ENCODE peak calls at places on chromosomes 6 and 20, in nine cellular contexts. O is fibroblast of the aortic adventitia, W is fibroblast of lung, K is heart left ventricle, U is mucosa of descending colon, T is endothelial cell of umbilical vein, B is dorsolateral prefrontal cortex, E is ascending aorta, G is GM12865. J is an unnamed sample.

GRCh38 chr6:150463852-150464251 is 95.0 kb downstream of the IYD start:
- DNase-seq in U (no peak), E (no peak), G (no peak), W (no peak), K (no peak), B (no peak), T (no peak), O (no peak), J (no peak)

GRCh38 chr6:43940393-43941087 is 170.5 kb downstream of the VEGFA start:
- DNase-seq in O (no peak), U (no peak), E (no peak), T (no peak), G (no peak), B (no peak), W (no peak), K (no peak), J (no peak)

GRCh38 chr6:4774715-4775590 is 1.3 kb upstream of the CDYL start:
- DNase-seq in B (no peak), W (no peak), T (peak), K (peak), G (no peak), U (no peak), E (no peak), O (no peak), J (no peak)

GRCh38 chr6:34391023-34391485 is 1.4 kb downstream of the NUDT3 start:
- DNase-seq in W (peak), O (peak), U (peak), E (no peak), B (no peak), T (peak), G (peak), K (no peak), J (peak)

GRCh38 chr6:101806241-101806640 is 412.7 kb downstream of the GRIK2 start:
- DNase-seq in B (no peak), K (no peak), T (peak), W (no peak), G (no peak), O (peak), E (no peak), U (no peak), J (no peak)

GRCh38 chr6:109406196-109406595 is 23.9 kb upstream of the CD164 start:
- DNase-seq in G (no peak), K (no peak), T (no peak), E (no peak), U (no peak), W (peak), B (no peak), O (peak), J (no peak)

GRCh38 chr6:36195471-36196048 is 984 bp upstream of the BRPF3 start:
- DNase-seq in U (no peak), O (no peak), E (no peak), T (peak), B (no peak), G (no peak), W (peak), K (no peak), J (no peak)

GRCh38 chr6:167788531-167788903 is 38.2 kb upstream of the AFDN start:
- DNase-seq in K (no peak), E (no peak), O (no peak), U (no peak), W (no peak), B (no peak), G (no peak), T (no peak), J (no peak)

GRCh38 chr20:46939031-46939430 is 44.4 kb downstream of the EYA2 start:
- DNase-seq in W (no peak), O (no peak), U (no peak), G (peak), K (no peak), E (no peak), T (peak), B (no peak), J (no peak)

GRCh38 chr20:2756056-2756611 is 44.3 kb downstream of the CPXM1 start:
- DNase-seq in U (peak), E (no peak), B (no peak), O (peak), T (peak), W (peak), K (no peak), G (peak), J (peak)

GRCh38 chr6:118912646-118913045 is 18.7 kb downstream of the ASF1A start:
- DNase-seq in T (no peak), O (no peak), B (no peak), U (no peak), G (no peak), K (no peak), E (no peak), W (no peak), J (no peak)

GRCh38 chr6:151716446-151717047 is 90.9 kb upstream of the ESR1 start:
- DNase-seq in U (peak), T (no peak), K (no peak), B (no peak), W (no peak), E (no peak), O (no peak), G (no peak), J (no peak)

GRCh38 chr6:107698146-107698545 is 126.0 kb downstream of the SCML4 start:
- DNase-seq in B (no peak), K (no peak), W (peak), E (no peak), T (no peak), U (no peak), G (no peak), O (peak), J (no peak)

GRCh38 chr6:1424306-1424927 is 35.0 kb downstream of the FOXF2 start:
- DNase-seq in T (peak), W (peak), E (no peak), O (peak), U (peak), G (peak), K (no peak), B (no peak), J (peak)

GRCh38 chr6:121335111-121336008 is 1.1 kb upstream of the TBC1D32 start:
- DNase-seq in O (peak), U (no peak), W (no peak), G (no peak), T (no peak), E (no peak), B (no peak), K (no peak), J (no peak)

GRCh38 chr6:153001767-153002612 is 519 bp downstream of the MTRF1L start:
- DNase-seq in U (peak), G (peak), K (no peak), O (no peak), W (no peak), B (no peak), E (no peak), T (peak), J (no peak)

GRCh38 chr20:23049933-23050838 is 714 bp upstream of the THBD start:
- DNase-seq in O (no peak), U (peak), B (no peak), E (no peak), G (no peak), K (peak), T (no peak), W (peak), J (no peak)

GRCh38 chr6:113209315-113209714 is 647.8 kb upstream of the MARCKS start:
- DNase-seq in T (no peak), B (no peak), U (no peak), K (no peak), O (no peak), W (no peak), G (no peak), E (no peak), J (no peak)

GRCh38 chr6:19719691-19720127 is 117.5 kb upstream of the ID4 start:
- DNase-seq in W (peak), B (no peak), T (no peak), O (peak), U (no peak), E (no peak), K (peak), G (no peak), J (no peak)

GRCh38 chr20:19880256-19881079 is 122.4 kb downstream of the RIN2 start:
- DNase-seq in G (no peak), K (no peak), O (peak), T (no peak), E (no peak), U (peak), W (peak), B (no peak), J (no peak)

GRCh38 chr6:154139894-154140293 is 100.9 kb downstream of the OPRM1 start:
- DNase-seq in W (no peak), K (no peak), B (no peak), G (no peak), T (no peak), E (no peak), O (no peak), U (no peak), J (no peak)

GRCh38 chr6:44100088-44100550 is 27.1 kb downstream of the MRPL14 start:
- DNase-seq in W (peak), K (no peak), O (no peak), E (no peak), U (peak), T (peak), B (no peak), G (peak), J (peak)

GRCh38 chr6:157019733-157020132 is 242.6 kb downstream of the ARID1B start:
- DNase-seq in O (peak), U (no peak), E (no peak), K (no peak), B (no peak), W (peak), T (peak), G (peak), J (no peak)

GRCh38 chr6:113050010-113050893 is 703.1 kb downstream of the RFPL4B start:
- DNase-seq in K (no peak), G (no peak), O (peak), U (no peak), B (no peak), E (no peak), T (peak), W (no peak), J (no peak)

GRCh38 chr6:168034537-168034936 is 37.1 kb downstream of the KIF25 start:
- DNase-seq in U (no peak), E (no peak), K (peak), B (no peak), G (no peak), O (no peak), T (no peak), W (no peak), J (no peak)

GRCh38 chr6:131602913-131603312 is 25.1 kb downstream of the MED23 start:
- DNase-seq in O (peak), B (no peak), T (no peak), W (peak), E (no peak), U (no peak), G (no peak), K (no peak), J (no peak)

GRCh38 chr6:36402481-36402880 is 15.0 kb upstream of the ETV7 start:
- DNase-seq in E (no peak), K (no peak), U (no peak), B (no peak), O (no peak), W (no peak), G (no peak), T (no peak), J (no peak)

GRCh38 chr6:150813993-150814359 is 51.5 kb upstream of the MTHFD1L start:
- DNase-seq in W (peak), U (no peak), T (peak), E (no peak), G (peak), K (no peak), B (no peak), O (peak), J (no peak)

GRCh38 chr6:159989882-159990480 is 21.1 kb downstream of the IGF2R start:
- DNase-seq in K (no peak), G (peak), O (peak), B (no peak), W (no peak), U (no peak), E (no peak), T (no peak), J (no peak)

GRCh38 chr6:84581494-84582259 is 182.7 kb downstream of the TBX18 start:
- DNase-seq in B (no peak), W (peak), G (no peak), E (no peak), K (no peak), T (no peak), O (peak), U (peak), J (no peak)

GRCh38 chr6:13397359-13398080 is 69.2 kb upstream of the TBC1D7 start:
- DNase-seq in G (peak), T (no peak), O (no peak), B (no peak), E (no peak), K (no peak), U (peak), W (no peak), J (no peak)

GRCh38 chr6:104829183-104829958 is 30.3 kb downstream of the HACE1 start:
- DNase-seq in W (no peak), T (no peak), G (no peak), O (no peak), K (no peak), E (no peak), B (no peak), U (no peak), J (no peak)

GRCh38 chr6:390914-391558 is 516 bp upstream of the IRF4 start:
- DNase-seq in W (peak), E (no peak), G (peak), O (peak), U (no peak), K (no peak), T (no peak), B (no peak), J (no peak)

GRCh38 chr20:17541996-17542395 is 10.8 kb upstream of the BFSP1 start:
- DNase-seq in W (peak), T (no peak), E (no peak), K (no peak), O (peak), G (no peak), B (no peak), U (no peak), J (no peak)

GRCh38 chr6:151609146-151609962 is 115.5 kb downstream of the CCDC170 start:
- DNase-seq in B (no peak), O (peak), T (no peak), W (no peak), K (peak), E (no peak), U (peak), G (no peak), J (no peak)

GRCh38 chr6:122640377-122640776 is 30.2 kb downstream of the PKIB start:
- DNase-seq in O (no peak), G (no peak), W (no peak), B (no peak), E (no peak), K (no peak), T (no peak), U (no peak), J (no peak)

GRCh38 chr6:52552278-52552643 is 24.6 kb downstream of the TRAM2 start:
- DNase-seq in E (no peak), W (no peak), K (no peak), T (no peak), U (peak), O (no peak), B (no peak), G (peak), J (no peak)
- H3K4me3 ChIP-seq in E (peak), W (peak), K (no peak), T (no peak), U (no peak), O (no peak), B (peak), G (no peak), J (no peak)

GRCh38 chr6:3163248-3163594 is 5.9 kb upstream of the TUBB2A start:
- DNase-seq in U (no peak), G (no peak), E (no peak), T (peak), O (peak), B (no peak), W (peak), K (no peak), J (no peak)
- TF ChIP-seq CTCF in U (no peak), G (peak), E (no peak), T (no peak), O (no peak), B (no peak), W (no peak), K (no peak), J (peak)

DNA sequence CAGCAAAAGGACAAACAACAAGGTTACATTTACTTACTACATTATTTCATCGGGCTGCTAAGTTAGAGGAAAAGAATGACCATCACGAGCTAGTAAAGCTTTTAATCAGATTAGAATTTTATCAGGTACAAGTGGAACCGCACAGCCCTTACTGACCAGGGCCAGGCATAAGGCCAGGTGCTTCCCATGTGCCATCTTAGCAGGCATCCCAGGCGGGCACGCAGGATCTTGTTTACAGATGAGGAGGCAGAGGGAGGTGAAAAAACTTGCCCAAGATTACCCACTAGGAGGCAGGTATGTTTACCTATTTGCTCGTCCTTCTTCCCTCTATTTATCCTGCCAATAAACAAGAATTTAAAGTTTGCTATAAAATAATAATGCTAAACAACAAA is 10.7 kb downstream of the EZR start:
- DNase-seq in K (no peak), W (no peak), U (no peak), G (no peak), T (no peak), O (no peak), E (no peak), B (no peak), J (no peak)
- H3K4me3 ChIP-seq in K (no peak), W (no peak), U (no peak), G (peak), T (no peak), O (no peak), E (no peak), B (no peak), J (no peak)

GRCh38 chr6:96470296-96470695 is 51.3 kb upstream of the UFL1 start:
- DNase-seq in W (no peak), E (no peak), G (no peak), O (no peak), K (no peak), T (no peak), B (no peak), U (no peak), J (no peak)

GRCh38 chr6:96467814-96468213 is 53.8 kb upstream of the UFL1 start:
- DNase-seq in O (no peak), U (no peak), W (no peak), B (no peak), T (no peak), G (no peak), K (no peak), E (no peak), J (no peak)

GRCh38 chr6:96469312-96469711 is 52.3 kb upstream of the UFL1 start:
- DNase-seq in T (no peak), G (no peak), B (no peak), K (no peak), W (no peak), O (no peak), E (no peak), U (no peak), J (no peak)

GRCh38 chr6:96468281-96468680 is 53.3 kb upstream of the UFL1 start:
- DNase-seq in W (no peak), B (no peak), G (no peak), T (no peak), E (no peak), U (peak), K (no peak), O (no peak), J (no peak)

GRCh38 chr6:96468681-96469224 is 52.9 kb upstream of the UFL1 start:
- DNase-seq in G (peak), W (no peak), T (no peak), O (no peak), E (no peak), U (peak), B (no peak), K (no peak), J (no peak)
- TF ChIP-seq CTCF in G (no peak), W (no peak), T (no peak), O (no peak), E (no peak), U (no peak), B (peak), K (no peak), J (peak)

DNA sequence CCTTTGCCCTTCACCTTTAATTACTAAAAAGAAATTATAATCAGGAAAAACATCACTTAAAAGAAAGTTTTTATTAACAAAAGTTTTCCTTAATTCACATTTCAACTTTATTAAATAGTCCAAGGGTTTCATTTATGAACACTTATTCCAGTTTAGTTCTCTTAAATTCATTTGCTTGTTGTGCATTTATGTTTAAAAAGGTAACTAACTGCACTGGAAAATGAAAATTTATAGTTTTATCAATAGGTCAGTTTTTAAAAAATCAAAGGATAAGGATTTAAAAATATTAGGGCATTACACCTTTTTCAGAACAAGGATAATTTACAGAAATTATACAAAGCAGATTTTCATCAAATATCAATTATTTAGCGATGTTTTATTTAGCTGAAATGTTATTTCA is 958 bp upstream of the ATP5F1E start:
- DNase-seq in W (no peak), B (no peak), G (no peak), E (no peak), O (no peak), U (no peak), K (no peak), T (no peak), J (no peak)
- H3K4me3 ChIP-seq in W (peak), B (peak), G (peak), E (peak), O (peak), U (no peak), K (peak), T (no peak), J (peak)

DNA sequence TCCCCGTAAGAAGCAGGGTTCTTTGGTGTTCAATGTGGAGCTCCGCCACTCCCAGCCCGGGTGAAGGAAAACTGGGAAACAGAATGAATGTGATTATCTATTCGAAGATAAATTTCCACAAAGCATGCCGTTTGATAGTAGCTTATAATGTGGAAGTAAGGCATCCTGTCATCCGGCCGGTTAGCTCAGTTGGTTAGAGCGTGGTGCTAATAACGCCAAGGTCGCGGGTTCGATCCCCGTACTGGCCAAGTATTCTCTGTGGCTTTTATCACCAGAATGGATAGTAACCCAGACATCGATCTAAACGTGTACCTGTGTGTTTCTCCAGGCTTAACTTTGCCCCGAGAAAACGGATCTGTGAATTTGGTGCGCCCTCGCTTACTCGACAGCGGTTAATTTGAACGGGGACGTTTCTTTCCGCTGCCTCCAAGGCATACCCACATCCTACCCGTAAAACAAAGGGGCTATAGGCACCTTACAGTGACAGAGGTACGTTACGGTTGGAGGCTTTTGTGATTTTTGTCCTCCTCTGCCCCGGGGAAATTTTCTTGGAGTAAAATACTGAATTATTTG is 215.2 kb upstream of the ZNF184 start:
- DNase-seq in O (peak), W (peak), G (peak), U (peak), E (peak), T (peak), K (peak), B (peak), J (peak)
- TF ChIP-seq CTCF in O (no peak), W (no peak), G (no peak), U (no peak), E (no peak), T (no peak), K (no peak), B (peak), J (no peak)

GRCh38 chr6:9455794-9456193 is 959.1 kb downstream of the TFAP2A start:
- DNase-seq in B (no peak), E (no peak), W (no peak), O (no peak), U (no peak), T (no peak), G (no peak), K (no peak), J (no peak)

GRCh38 chr6:9461161-9461560 is 953.7 kb downstream of the TFAP2A start:
- DNase-seq in O (no peak), E (no peak), T (no peak), K (no peak), U (no peak), W (no peak), B (no peak), G (no peak), J (no peak)

GRCh38 chr6:9458424-9458823 is 956.5 kb downstream of the TFAP2A start:
- DNase-seq in O (no peak), U (no peak), B (no peak), T (no peak), E (no peak), W (no peak), G (no peak), K (no peak), J (no peak)

GRCh38 chr6:9456241-9456658 is 958.6 kb downstream of the TFAP2A start:
- DNase-seq in O (no peak), E (no peak), K (no peak), W (no peak), U (no peak), G (no peak), B (no peak), T (no peak), J (no peak)
- H3K4me3 ChIP-seq in O (no peak), E (no peak), K (no peak), W (no peak), U (no peak), G (no peak), B (no peak), T (no peak), J (no peak)